ENCODE peak calls at places on chromosomes 6 and 20, in ten cellular contexts. One of them, this sample, is unnamed.

GRCh38 chr20:40049838-40050237 is 639.2 kb downstream of the MAFB start:
- DNase-seq in mammary epithelial cell: no peak
- DNase-seq in adipocyte: no peak
- DNase-seq in neural progenitor cell: no peak
- DNase-seq in CD8-positive, alpha-beta T cell: no peak
- DNase-seq in kidney: no peak
- DNase-seq in colonic mucosa: no peak
- DNase-seq in hepatocyte: no peak
- DNase-seq in upper lobe of right lung: no peak
- DNase-seq in Panc1: no peak
- DNase-seq in this sample: no peak

GRCh38 chr6:79438015-79438414 is 99.2 kb downstream of the LCA5 start:
- DNase-seq in kidney: no peak
- DNase-seq in upper lobe of right lung: no peak
- DNase-seq in neural progenitor cell: no peak
- DNase-seq in CD8-positive, alpha-beta T cell: no peak
- DNase-seq in adipocyte: peak; percentile 76
- DNase-seq in hepatocyte: no peak
- DNase-seq in Panc1: no peak
- DNase-seq in mammary epithelial cell: peak; percentile 19
- DNase-seq in colonic mucosa: no peak
- DNase-seq in this sample: no peak

GRCh38 chr6:70037445-70037844 is 171.1 kb downstream of the COL19A1 start:
- DNase-seq in neural progenitor cell: no peak
- DNase-seq in adipocyte: no peak
- DNase-seq in hepatocyte: no peak
- DNase-seq in Panc1: no peak
- DNase-seq in CD8-positive, alpha-beta T cell: no peak
- DNase-seq in kidney: no peak
- DNase-seq in upper lobe of right lung: no peak
- DNase-seq in colonic mucosa: no peak
- DNase-seq in mammary epithelial cell: no peak
- DNase-seq in this sample: no peak

GRCh38 chr6:7647504-7647903 is 57.5 kb downstream of the SNRNP48 start:
- DNase-seq in hepatocyte: no peak
- DNase-seq in CD8-positive, alpha-beta T cell: no peak
- DNase-seq in neural progenitor cell: no peak
- DNase-seq in mammary epithelial cell: no peak
- DNase-seq in Panc1: no peak
- DNase-seq in colonic mucosa: no peak
- DNase-seq in upper lobe of right lung: no peak
- DNase-seq in kidney: no peak
- DNase-seq in adipocyte: no peak
- DNase-seq in this sample: no peak

GRCh38 chr20:21832442-21833152 is 127.1 kb downstream of the PAX1 start:
- DNase-seq in mammary epithelial cell: no peak
- DNase-seq in adipocyte: no peak
- DNase-seq in hepatocyte: no peak
- DNase-seq in upper lobe of right lung: no peak
- DNase-seq in colonic mucosa: no peak
- DNase-seq in kidney: no peak
- DNase-seq in neural progenitor cell: no peak
- DNase-seq in CD8-positive, alpha-beta T cell: no peak
- DNase-seq in Panc1: no peak
- DNase-seq in this sample: peak; percentile 31

GRCh38 chr6:150573041-150573681 is 26.5 kb upstream of the PLEKHG1 start:
- DNase-seq in adipocyte: no peak
- DNase-seq in kidney: peak; percentile 87
- DNase-seq in hepatocyte: peak; percentile 41
- DNase-seq in CD8-positive, alpha-beta T cell: no peak
- DNase-seq in colonic mucosa: no peak
- DNase-seq in neural progenitor cell: peak; percentile 52
- DNase-seq in mammary epithelial cell: no peak
- DNase-seq in upper lobe of right lung: no peak
- DNase-seq in Panc1: no peak
- DNase-seq in this sample: no peak

GRCh38 chr6:168193816-168194701 is 115.0 kb upstream of the FRMD1 start:
- DNase-seq in upper lobe of right lung: peak; percentile 69
- DNase-seq in colonic mucosa: no peak
- DNase-seq in mammary epithelial cell: no peak
- DNase-seq in kidney: peak; percentile 53
- DNase-seq in adipocyte: no peak
- DNase-seq in hepatocyte: no peak
- DNase-seq in Panc1: no peak
- DNase-seq in CD8-positive, alpha-beta T cell: no peak
- DNase-seq in neural progenitor cell: peak; percentile 30
- DNase-seq in this sample: peak; percentile 12

GRCh38 chr6:31777667-31778050 is 531 bp upstream of the VWA7 start:
- DNase-seq in Panc1: no peak
- DNase-seq in upper lobe of right lung: no peak
- DNase-seq in adipocyte: no peak
- DNase-seq in hepatocyte: no peak
- DNase-seq in colonic mucosa: no peak
- DNase-seq in neural progenitor cell: no peak
- DNase-seq in kidney: no peak
- DNase-seq in mammary epithelial cell: no peak
- DNase-seq in CD8-positive, alpha-beta T cell: no peak
- DNase-seq in this sample: no peak

GRCh38 chr20:2955257-2955950 is 82.1 kb downstream of the PTPRA start:
- DNase-seq in CD8-positive, alpha-beta T cell: no peak
- DNase-seq in Panc1: no peak
- DNase-seq in mammary epithelial cell: no peak
- DNase-seq in upper lobe of right lung: no peak
- DNase-seq in colonic mucosa: no peak
- DNase-seq in hepatocyte: no peak
- DNase-seq in adipocyte: peak; percentile 9
- DNase-seq in kidney: no peak
- DNase-seq in neural progenitor cell: no peak
- DNase-seq in this sample: no peak
- H3K4me1 ChIP-seq in CD8-positive, alpha-beta T cell: no peaks in the 10 kb centered on the region
- H3K4me1 ChIP-seq in Panc1: no peaks in the 10 kb centered on the region
- H3K4me1 ChIP-seq in mammary epithelial cell: no peaks in the 10 kb centered on the region
- H3K4me1 ChIP-seq in upper lobe of right lung: no peaks in the 10 kb centered on the region
- H3K4me1 ChIP-seq in colonic mucosa: no peaks in the 10 kb centered on the region
- H3K4me1 ChIP-seq in hepatocyte: no peaks in the 10 kb centered on the region
- H3K4me1 ChIP-seq in adipocyte: peaks cover 3% of the 10 kb centered on the region
- H3K4me1 ChIP-seq in kidney: no peaks in the 10 kb centered on the region
- H3K4me1 ChIP-seq in neural progenitor cell: no peaks in the 10 kb centered on the region
- H3K4me1 ChIP-seq in this sample: no peaks in the 10 kb centered on the region

GRCh38 chr6:170270984-170271593 is 19.8 kb downstream of the DLL1 start:
- DNase-seq in neural progenitor cell: no peak
- DNase-seq in mammary epithelial cell: no peak
- DNase-seq in CD8-positive, alpha-beta T cell: no peak
- DNase-seq in adipocyte: no peak
- DNase-seq in upper lobe of right lung: no peak
- DNase-seq in hepatocyte: no peak
- DNase-seq in colonic mucosa: no peak
- DNase-seq in kidney: peak; percentile 60
- DNase-seq in Panc1: no peak
- DNase-seq in this sample: no peak

GRCh38 chr6:170269151-170269872 is 21.6 kb downstream of the DLL1 start:
- DNase-seq in adipocyte: no peak
- DNase-seq in upper lobe of right lung: no peak
- DNase-seq in colonic mucosa: peak; percentile 60
- DNase-seq in CD8-positive, alpha-beta T cell: no peak
- DNase-seq in mammary epithelial cell: no peak
- DNase-seq in hepatocyte: peak; percentile 77
- DNase-seq in neural progenitor cell: peak; percentile 42
- DNase-seq in kidney: peak; percentile 85
- DNase-seq in Panc1: no peak
- DNase-seq in this sample: no peak

GRCh38 chr6:170268216-170269129 is 22.4 kb downstream of the DLL1 start:
- DNase-seq in upper lobe of right lung: no peak
- DNase-seq in CD8-positive, alpha-beta T cell: no peak
- DNase-seq in hepatocyte: no peak
- DNase-seq in kidney: peak; percentile 69
- DNase-seq in adipocyte: no peak
- DNase-seq in Panc1: no peak
- DNase-seq in colonic mucosa: no peak
- DNase-seq in mammary epithelial cell: no peak
- DNase-seq in neural progenitor cell: no peak
- DNase-seq in this sample: no peak

GRCh38 chr6:170271771-170272314 is 19.0 kb downstream of the DLL1 start:
- DNase-seq in colonic mucosa: peak; percentile 56
- DNase-seq in hepatocyte: no peak
- DNase-seq in adipocyte: no peak
- DNase-seq in Panc1: no peak
- DNase-seq in neural progenitor cell: no peak
- DNase-seq in mammary epithelial cell: no peak
- DNase-seq in upper lobe of right lung: peak; percentile 85
- DNase-seq in CD8-positive, alpha-beta T cell: peak; percentile 80
- DNase-seq in kidney: peak; percentile 76
- DNase-seq in this sample: no peak

DNA sequence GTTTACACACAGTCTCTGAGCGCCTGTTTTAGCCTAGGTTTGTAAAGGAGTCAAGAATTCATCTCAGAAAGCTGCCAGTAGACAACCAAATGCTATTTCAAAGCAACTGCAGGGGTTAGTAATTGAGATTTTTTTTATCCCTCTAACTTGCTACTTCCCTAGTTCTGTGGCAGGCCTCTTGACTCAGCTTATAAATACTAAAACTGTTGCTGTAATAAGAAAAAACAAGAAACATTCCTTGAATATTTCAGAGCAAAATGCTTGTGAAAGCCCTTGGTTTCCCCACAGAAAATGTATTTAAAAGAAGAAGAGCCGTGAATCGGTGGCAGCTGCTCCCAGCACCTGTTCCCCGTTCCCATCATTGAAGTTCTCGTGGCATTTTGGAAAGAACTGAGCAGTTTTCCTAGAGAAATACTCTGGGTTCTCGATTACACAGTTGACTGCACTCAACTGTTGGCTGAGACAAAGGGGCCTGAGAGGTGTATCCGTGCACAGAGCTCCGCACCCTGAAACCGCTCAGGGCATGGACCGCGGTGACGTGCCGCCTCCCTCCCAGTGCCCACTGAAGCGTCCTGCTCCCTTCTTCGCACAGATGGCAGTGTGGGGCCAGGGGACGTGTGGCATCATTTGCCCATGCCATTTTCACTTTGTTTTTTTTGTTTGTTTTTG is 20.9 kb downstream of the DLL1 start:
- DNase-seq in hepatocyte: no peak
- DNase-seq in CD8-positive, alpha-beta T cell: no peak
- DNase-seq in colonic mucosa: no peak
- DNase-seq in Panc1: no peak
- DNase-seq in neural progenitor cell: peak; percentile 52
- DNase-seq in mammary epithelial cell: no peak
- DNase-seq in adipocyte: peak; percentile 50
- DNase-seq in upper lobe of right lung: no peak
- DNase-seq in kidney: peak; percentile 52
- DNase-seq in this sample: no peak
- H3K4me1 ChIP-seq in hepatocyte: peaks cover 25% of the 10 kb centered on the region
- H3K4me1 ChIP-seq in CD8-positive, alpha-beta T cell: peaks cover 25% of the 10 kb centered on the region
- H3K4me1 ChIP-seq in colonic mucosa: peaks cover 3% of the 10 kb centered on the region
- H3K4me1 ChIP-seq in Panc1: no peaks in the 10 kb centered on the region
- H3K4me1 ChIP-seq in neural progenitor cell: peaks cover 31% of the 10 kb centered on the region
- H3K4me1 ChIP-seq in mammary epithelial cell: no peaks in the 10 kb centered on the region
- H3K4me1 ChIP-seq in adipocyte: peaks cover 17% of the 10 kb centered on the region
- H3K4me1 ChIP-seq in upper lobe of right lung: peaks cover 13% of the 10 kb centered on the region
- H3K4me1 ChIP-seq in kidney: peaks cover 2% of the 10 kb centered on the region
- H3K4me1 ChIP-seq in this sample: no peaks in the 10 kb centered on the region

GRCh38 chr6:158810149-158811095 is 8.7 kb downstream of the EZR start:
- DNase-seq in neural progenitor cell: no peak
- DNase-seq in colonic mucosa: no peak
- DNase-seq in hepatocyte: no peak
- DNase-seq in kidney: no peak
- DNase-seq in CD8-positive, alpha-beta T cell: no peak
- DNase-seq in Panc1: no peak
- DNase-seq in mammary epithelial cell: no peak
- DNase-seq in upper lobe of right lung: no peak
- DNase-seq in adipocyte: no peak
- DNase-seq in this sample: no peak

GRCh38 chr6:158808442-158808833 is 10.7 kb downstream of the EZR start:
- DNase-seq in mammary epithelial cell: no peak
- DNase-seq in CD8-positive, alpha-beta T cell: no peak
- DNase-seq in adipocyte: no peak
- DNase-seq in upper lobe of right lung: no peak
- DNase-seq in neural progenitor cell: no peak
- DNase-seq in kidney: no peak
- DNase-seq in hepatocyte: no peak
- DNase-seq in Panc1: no peak
- DNase-seq in colonic mucosa: no peak
- DNase-seq in this sample: no peak

GRCh38 chr6:158807515-158808441 is 11.4 kb downstream of the EZR start:
- DNase-seq in Panc1: no peak
- DNase-seq in neural progenitor cell: no peak
- DNase-seq in kidney: no peak
- DNase-seq in adipocyte: no peak
- DNase-seq in colonic mucosa: no peak
- DNase-seq in CD8-positive, alpha-beta T cell: no peak
- DNase-seq in hepatocyte: no peak
- DNase-seq in mammary epithelial cell: no peak
- DNase-seq in upper lobe of right lung: no peak
- DNase-seq in this sample: no peak

GRCh38 chr6:158805698-158806373 is 13.3 kb downstream of the EZR start:
- DNase-seq in colonic mucosa: no peak
- DNase-seq in hepatocyte: no peak
- DNase-seq in CD8-positive, alpha-beta T cell: no peak
- DNase-seq in neural progenitor cell: no peak
- DNase-seq in Panc1: no peak
- DNase-seq in mammary epithelial cell: no peak
- DNase-seq in upper lobe of right lung: no peak
- DNase-seq in adipocyte: no peak
- DNase-seq in kidney: no peak
- DNase-seq in this sample: no peak

DNA sequence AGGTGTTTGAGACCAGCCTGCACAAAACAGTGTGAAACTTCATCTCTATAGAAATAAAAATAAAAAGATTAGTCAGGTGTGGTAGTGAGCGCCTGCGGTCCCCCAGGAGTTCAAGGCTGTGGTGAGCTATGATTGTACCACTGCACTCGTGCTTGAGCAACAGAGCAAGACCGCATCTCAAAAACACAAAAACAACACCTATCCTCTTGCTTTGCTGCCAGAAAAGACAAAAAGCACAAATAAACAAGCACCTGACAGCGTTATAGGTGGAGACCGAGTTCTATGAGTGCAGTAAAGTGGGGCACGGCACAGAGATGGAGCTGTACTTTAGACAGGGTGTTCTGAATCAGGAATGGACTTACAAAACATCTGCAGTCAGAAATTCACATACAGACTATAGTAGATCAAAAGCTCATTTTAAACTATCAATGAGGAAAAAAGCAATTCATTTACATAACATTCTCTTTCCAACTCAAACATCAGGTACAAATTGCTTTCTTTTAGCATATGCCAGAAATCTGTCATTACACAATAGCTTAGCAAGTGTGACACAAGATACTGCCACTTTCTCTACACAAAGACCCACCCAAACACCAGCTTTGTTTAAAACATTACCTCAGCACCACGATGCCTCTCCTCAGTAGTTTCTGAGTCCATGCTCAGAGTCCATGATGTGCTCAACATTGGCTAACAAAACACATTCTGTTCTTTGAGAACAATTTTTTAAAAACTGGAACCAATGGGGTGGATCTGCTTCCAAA is 10.1 kb downstream of the EZR start:
- DNase-seq in hepatocyte: no peak
- DNase-seq in upper lobe of right lung: no peak
- DNase-seq in adipocyte: peak; percentile 40
- DNase-seq in CD8-positive, alpha-beta T cell: no peak
- DNase-seq in kidney: no peak
- DNase-seq in neural progenitor cell: no peak
- DNase-seq in mammary epithelial cell: no peak
- DNase-seq in colonic mucosa: no peak
- DNase-seq in Panc1: no peak
- DNase-seq in this sample: no peak
- H3K4me1 ChIP-seq in hepatocyte: peaks cover 59% of the 10 kb centered on the region
- H3K4me1 ChIP-seq in upper lobe of right lung: peaks cover 60% of the 10 kb centered on the region
- H3K4me1 ChIP-seq in adipocyte: peaks cover 3% of the 10 kb centered on the region
- H3K4me1 ChIP-seq in CD8-positive, alpha-beta T cell: peaks cover 92% of the 10 kb centered on the region
- H3K4me1 ChIP-seq in kidney: peaks cover 41% of the 10 kb centered on the region
- H3K4me1 ChIP-seq in neural progenitor cell: peaks cover 12% of the 10 kb centered on the region
- H3K4me1 ChIP-seq in mammary epithelial cell: peaks cover 58% of the 10 kb centered on the region
- H3K4me1 ChIP-seq in colonic mucosa: peaks cover 20% of the 10 kb centered on the region
- H3K4me1 ChIP-seq in Panc1: peaks cover 86% of the 10 kb centered on the region
- H3K4me1 ChIP-seq in this sample: peaks cover 3% of the 10 kb centered on the region

GRCh38 chr6:137690029-137690428 is 177.0 kb upstream of the TNFAIP3 start:
- DNase-seq in upper lobe of right lung: no peak
- DNase-seq in hepatocyte: no peak
- DNase-seq in mammary epithelial cell: no peak
- DNase-seq in CD8-positive, alpha-beta T cell: no peak
- DNase-seq in adipocyte: no peak
- DNase-seq in colonic mucosa: no peak
- DNase-seq in Panc1: no peak
- DNase-seq in kidney: no peak
- DNase-seq in neural progenitor cell: no peak
- DNase-seq in this sample: no peak

GRCh38 chr6:137689377-137689776 is 177.7 kb upstream of the TNFAIP3 start:
- DNase-seq in hepatocyte: no peak
- DNase-seq in neural progenitor cell: no peak
- DNase-seq in upper lobe of right lung: no peak
- DNase-seq in colonic mucosa: no peak
- DNase-seq in Panc1: no peak
- DNase-seq in kidney: no peak
- DNase-seq in mammary epithelial cell: no peak
- DNase-seq in adipocyte: no peak
- DNase-seq in CD8-positive, alpha-beta T cell: no peak
- DNase-seq in this sample: no peak

GRCh38 chr6:137690721-137691120 is 176.3 kb upstream of the TNFAIP3 start:
- DNase-seq in colonic mucosa: no peak
- DNase-seq in adipocyte: no peak
- DNase-seq in Panc1: no peak
- DNase-seq in hepatocyte: no peak
- DNase-seq in neural progenitor cell: no peak
- DNase-seq in mammary epithelial cell: no peak
- DNase-seq in kidney: no peak
- DNase-seq in CD8-positive, alpha-beta T cell: no peak
- DNase-seq in upper lobe of right lung: no peak
- DNase-seq in this sample: no peak

GRCh38 chr6:137685798-137686197 is 181.3 kb upstream of the TNFAIP3 start:
- DNase-seq in neural progenitor cell: no peak
- DNase-seq in CD8-positive, alpha-beta T cell: no peak
- DNase-seq in upper lobe of right lung: no peak
- DNase-seq in mammary epithelial cell: no peak
- DNase-seq in kidney: no peak
- DNase-seq in Panc1: no peak
- DNase-seq in adipocyte: no peak
- DNase-seq in colonic mucosa: no peak
- DNase-seq in hepatocyte: no peak
- DNase-seq in this sample: no peak

GRCh38 chr6:137688230-137688971 is 178.7 kb upstream of the TNFAIP3 start:
- DNase-seq in kidney: no peak
- DNase-seq in CD8-positive, alpha-beta T cell: no peak
- DNase-seq in colonic mucosa: no peak
- DNase-seq in mammary epithelial cell: no peak
- DNase-seq in Panc1: no peak
- DNase-seq in neural progenitor cell: no peak
- DNase-seq in adipocyte: no peak
- DNase-seq in upper lobe of right lung: no peak
- DNase-seq in hepatocyte: no peak
- DNase-seq in this sample: no peak
- H3K4me1 ChIP-seq in kidney: no peaks in the 10 kb centered on the region
- H3K4me1 ChIP-seq in CD8-positive, alpha-beta T cell: no peaks in the 10 kb centered on the region
- H3K4me1 ChIP-seq in colonic mucosa: no peaks in the 10 kb centered on the region
- H3K4me1 ChIP-seq in mammary epithelial cell: peaks cover 4% of the 10 kb centered on the region
- H3K4me1 ChIP-seq in Panc1: no peaks in the 10 kb centered on the region
- H3K4me1 ChIP-seq in neural progenitor cell: peaks cover 9% of the 10 kb centered on the region
- H3K4me1 ChIP-seq in adipocyte: no peaks in the 10 kb centered on the region
- H3K4me1 ChIP-seq in upper lobe of right lung: no peaks in the 10 kb centered on the region
- H3K4me1 ChIP-seq in hepatocyte: peaks cover 2% of the 10 kb centered on the region
- H3K4me1 ChIP-seq in this sample: no peaks in the 10 kb centered on the region